ENCODE peak calls at places on chromosomes 12 and 14, in seven cellular contexts. One of them, this sample, is unnamed.

GRCh38 chr12:123142948-123143752 is 7.7 kb downstream of the PITPNM2 start:
- DNase-seq in H1: no peak
- DNase-seq in IMR-90: no peak
- DNase-seq in cardiac muscle cell: peak
- DNase-seq in tibial artery: peak
- DNase-seq in heart right ventricle: no peak
- DNase-seq in heart left ventricle: no peak
- DNase-seq in this sample: no peak

GRCh38 chr12:51950682-51951198 is 759 bp upstream of the ACVR1B start:
- DNase-seq in cardiac muscle cell: no peak
- DNase-seq in H1: no peak
- DNase-seq in heart left ventricle: no peak
- DNase-seq in IMR-90: no peak
- DNase-seq in heart right ventricle: no peak
- DNase-seq in tibial artery: no peak
- DNase-seq in this sample: no peak

GRCh38 chr14:96863986-96864330 is 66.8 kb downstream of the VRK1 start:
- DNase-seq in H1: no peak
- DNase-seq in heart right ventricle: no peak
- DNase-seq in heart left ventricle: no peak
- DNase-seq in cardiac muscle cell: no peak
- DNase-seq in tibial artery: no peak
- DNase-seq in IMR-90: no peak
- DNase-seq in this sample: no peak

GRCh38 chr14:103657466-103657865 is 28.5 kb downstream of the KLC1 start:
- DNase-seq in IMR-90: peak
- DNase-seq in H1: no peak
- DNase-seq in heart right ventricle: no peak
- DNase-seq in cardiac muscle cell: no peak
- DNase-seq in heart left ventricle: no peak
- DNase-seq in tibial artery: no peak
- DNase-seq in this sample: peak

GRCh38 chr12:81815611-81816010 is 56.5 kb upstream of the PPFIA2 start:
- DNase-seq in IMR-90: no peak
- DNase-seq in tibial artery: no peak
- DNase-seq in heart left ventricle: no peak
- DNase-seq in H1: no peak
- DNase-seq in heart right ventricle: no peak
- DNase-seq in cardiac muscle cell: no peak
- DNase-seq in this sample: no peak

GRCh38 chr12:94649349-94650142 is 811 bp downstream of the TMCC3 start:
- DNase-seq in cardiac muscle cell: peak
- DNase-seq in tibial artery: peak
- DNase-seq in IMR-90: peak
- DNase-seq in heart right ventricle: peak
- DNase-seq in heart left ventricle: peak
- DNase-seq in H1: peak
- DNase-seq in this sample: no peak

GRCh38 chr12:26848156-26848825 is 15.3 kb upstream of the ITPR2 start:
- DNase-seq in heart right ventricle: no peak
- DNase-seq in H1: no peak
- DNase-seq in heart left ventricle: no peak
- DNase-seq in IMR-90: peak
- DNase-seq in cardiac muscle cell: no peak
- DNase-seq in tibial artery: no peak
- DNase-seq in this sample: no peak

GRCh38 chr12:121223283-121223946 is 13.5 kb downstream of the P2RX4 start:
- DNase-seq in heart right ventricle: no peak
- DNase-seq in tibial artery: no peak
- DNase-seq in cardiac muscle cell: no peak
- DNase-seq in heart left ventricle: no peak
- DNase-seq in IMR-90: no peak
- DNase-seq in H1: no peak
- DNase-seq in this sample: no peak

GRCh38 chr14:90375934-90376333 is 20.9 kb upstream of the CALM1 start:
- DNase-seq in cardiac muscle cell: no peak
- DNase-seq in tibial artery: no peak
- DNase-seq in H1: no peak
- DNase-seq in IMR-90: no peak
- DNase-seq in heart right ventricle: no peak
- DNase-seq in heart left ventricle: no peak
- DNase-seq in this sample: no peak

GRCh38 chr14:42269234-42269633 is 662.6 kb downstream of the LRFN5 start:
- DNase-seq in cardiac muscle cell: no peak
- DNase-seq in tibial artery: no peak
- DNase-seq in heart left ventricle: no peak
- DNase-seq in IMR-90: no peak
- DNase-seq in H1: no peak
- DNase-seq in heart right ventricle: no peak
- DNase-seq in this sample: no peak

GRCh38 chr14:59120931-59121330 is 67.5 kb upstream of the DAAM1 start:
- DNase-seq in IMR-90: no peak
- DNase-seq in heart left ventricle: no peak
- DNase-seq in cardiac muscle cell: no peak
- DNase-seq in H1: no peak
- DNase-seq in heart right ventricle: no peak
- DNase-seq in tibial artery: no peak
- DNase-seq in this sample: no peak

GRCh38 chr12:56476972-56477432 is 8.6 kb downstream of the SPRYD4 start:
- DNase-seq in heart right ventricle: no peak
- DNase-seq in tibial artery: no peak
- DNase-seq in heart left ventricle: no peak
- DNase-seq in H1: no peak
- DNase-seq in cardiac muscle cell: no peak
- DNase-seq in IMR-90: no peak
- DNase-seq in this sample: no peak

GRCh38 chr12:56477521-56478225 is 9.3 kb downstream of the SPRYD4 start:
- DNase-seq in H1: no peak
- DNase-seq in cardiac muscle cell: no peak
- DNase-seq in heart left ventricle: no peak
- DNase-seq in IMR-90: no peak
- DNase-seq in tibial artery: no peak
- DNase-seq in heart right ventricle: no peak
- DNase-seq in this sample: no peak

GRCh38 chr12:56476143-56476542 is 7.8 kb downstream of the SPRYD4 start:
- DNase-seq in IMR-90: no peak
- DNase-seq in tibial artery: no peak
- DNase-seq in cardiac muscle cell: no peak
- DNase-seq in heart right ventricle: no peak
- DNase-seq in H1: no peak
- DNase-seq in heart left ventricle: no peak
- DNase-seq in this sample: no peak

GRCh38 chr12:56484566-56484965 is 3.4 kb downstream of the GLS2 start:
- DNase-seq in IMR-90: no peak
- DNase-seq in cardiac muscle cell: no peak
- DNase-seq in heart right ventricle: no peak
- DNase-seq in heart left ventricle: no peak
- DNase-seq in H1: no peak
- DNase-seq in tibial artery: no peak
- DNase-seq in this sample: no peak

DNA sequence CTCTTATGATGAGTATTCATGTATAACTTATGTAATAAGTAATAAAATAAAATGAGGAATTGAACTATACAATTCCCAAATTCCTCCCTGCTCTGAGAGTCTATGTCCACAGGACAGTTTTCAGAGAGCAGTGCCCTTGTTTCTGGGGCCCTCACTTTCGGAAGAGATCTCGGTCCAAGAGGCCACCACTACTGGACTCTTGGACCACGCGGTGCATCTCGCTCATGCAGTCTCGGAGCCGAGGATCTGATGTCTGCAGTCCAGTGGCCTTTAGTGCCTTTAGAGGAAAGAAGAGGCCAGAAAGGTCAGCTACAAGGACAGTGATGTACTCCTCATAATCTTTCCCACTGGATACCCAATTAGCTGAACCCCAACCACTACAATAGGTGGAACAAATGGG is 8.3 kb downstream of the GLS2 start:
- DNase-seq in H1: no peak
- DNase-seq in tibial artery: no peak
- DNase-seq in cardiac muscle cell: no peak
- DNase-seq in IMR-90: no peak
- DNase-seq in heart left ventricle: no peak
- DNase-seq in heart right ventricle: no peak
- DNase-seq in this sample: no peak
- H3K4me3 ChIP-seq in H1: no peak
- H3K4me3 ChIP-seq in tibial artery: no peak
- H3K4me3 ChIP-seq in cardiac muscle cell: no peak
- H3K4me3 ChIP-seq in IMR-90: no peak
- H3K4me3 ChIP-seq in heart left ventricle: no peak
- H3K4me3 ChIP-seq in heart right ventricle: no peak
- H3K4me3 ChIP-seq in this sample: no peak

DNA sequence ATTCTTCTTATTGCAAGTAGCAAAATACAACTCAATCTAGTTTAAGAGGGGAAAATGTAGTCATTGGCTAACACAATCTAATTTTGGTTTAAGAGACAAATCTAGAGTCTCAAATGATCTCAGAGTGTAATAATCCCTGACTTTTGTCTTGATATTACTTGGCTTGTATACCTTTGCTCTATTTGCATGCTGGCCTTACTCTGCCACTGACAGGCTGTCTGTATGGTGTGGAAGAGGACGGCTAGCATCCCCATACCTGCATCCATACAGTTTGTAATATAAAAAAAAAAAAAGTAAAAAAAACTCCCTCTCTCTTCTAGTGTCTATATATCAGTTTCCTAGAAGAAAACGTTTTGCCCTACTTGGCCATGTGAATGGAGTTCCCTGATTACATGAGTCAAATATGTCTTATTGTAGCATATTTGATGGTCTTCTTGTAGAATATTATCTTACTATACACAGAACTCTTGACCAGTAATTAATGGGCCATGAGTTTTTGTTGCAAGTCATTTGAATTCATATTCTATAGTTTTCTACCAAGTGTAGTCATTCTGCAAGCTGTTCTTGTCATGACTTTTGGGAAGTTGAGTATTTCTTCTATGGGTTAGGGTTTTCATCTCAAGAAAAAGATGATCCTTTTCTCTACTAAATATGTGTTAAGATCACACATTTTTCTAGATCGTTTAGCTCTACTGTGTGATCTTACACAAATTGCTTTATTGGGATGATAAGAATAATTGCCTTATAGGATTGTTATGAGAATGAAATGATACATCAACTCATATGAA is 8.2 kb downstream of the HIF1A start:
- DNase-seq in heart right ventricle: no peak
- DNase-seq in tibial artery: no peak
- DNase-seq in heart left ventricle: no peak
- DNase-seq in IMR-90: no peak
- DNase-seq in H1: no peak
- DNase-seq in cardiac muscle cell: no peak
- DNase-seq in this sample: no peak
- H3K27ac ChIP-seq in heart right ventricle: no peak
- H3K27ac ChIP-seq in tibial artery: no peak
- H3K27ac ChIP-seq in heart left ventricle: no peak
- H3K27ac ChIP-seq in IMR-90: no peak
- H3K27ac ChIP-seq in H1: no peak
- H3K27ac ChIP-seq in cardiac muscle cell: peak
- H3K27ac ChIP-seq in this sample: no peak

GRCh38 chr12:104643921-104644669 is 187.3 kb downstream of the CHST11 start:
- DNase-seq in IMR-90: no peak
- DNase-seq in cardiac muscle cell: no peak
- DNase-seq in H1: no peak
- DNase-seq in heart left ventricle: no peak
- DNase-seq in tibial artery: no peak
- DNase-seq in heart right ventricle: no peak
- DNase-seq in this sample: no peak

GRCh38 chr12:104638218-104638617 is 181.5 kb downstream of the CHST11 start:
- DNase-seq in H1: no peak
- DNase-seq in cardiac muscle cell: no peak
- DNase-seq in heart right ventricle: no peak
- DNase-seq in heart left ventricle: no peak
- DNase-seq in IMR-90: no peak
- DNase-seq in tibial artery: no peak
- DNase-seq in this sample: no peak

GRCh38 chr12:104643093-104643646 is 186.4 kb downstream of the CHST11 start:
- DNase-seq in heart right ventricle: no peak
- DNase-seq in IMR-90: no peak
- DNase-seq in heart left ventricle: no peak
- DNase-seq in cardiac muscle cell: no peak
- DNase-seq in H1: no peak
- DNase-seq in tibial artery: no peak
- DNase-seq in this sample: no peak

GRCh38 chr12:104638760-104639319 is 182.1 kb downstream of the CHST11 start:
- DNase-seq in cardiac muscle cell: no peak
- DNase-seq in IMR-90: no peak
- DNase-seq in heart left ventricle: no peak
- DNase-seq in heart right ventricle: peak
- DNase-seq in tibial artery: no peak
- DNase-seq in H1: no peak
- DNase-seq in this sample: no peak

GRCh38 chr12:104641862-104642261 is 185.1 kb downstream of the CHST11 start:
- DNase-seq in IMR-90: no peak
- DNase-seq in heart right ventricle: no peak
- DNase-seq in H1: no peak
- DNase-seq in cardiac muscle cell: no peak
- DNase-seq in tibial artery: no peak
- DNase-seq in heart left ventricle: no peak
- DNase-seq in this sample: no peak
- TF ChIP-seq CTCF in IMR-90: no peak
- TF ChIP-seq CTCF in heart right ventricle: no peak
- TF ChIP-seq CTCF in H1: no peak
- TF ChIP-seq CTCF in cardiac muscle cell: no peak
- TF ChIP-seq CTCF in tibial artery: no peak
- TF ChIP-seq CTCF in heart left ventricle: no peak
- TF ChIP-seq CTCF in this sample: no peak

GRCh38 chr14:95316826-95317225 is 2.9 kb downstream of the CLMN start:
- DNase-seq in heart right ventricle: no peak
- DNase-seq in tibial artery: no peak
- DNase-seq in cardiac muscle cell: no peak
- DNase-seq in H1: no peak
- DNase-seq in IMR-90: no peak
- DNase-seq in heart left ventricle: no peak
- DNase-seq in this sample: no peak

GRCh38 chr14:95318870-95319311 is 817 bp downstream of the CLMN start:
- DNase-seq in tibial artery: no peak
- DNase-seq in heart right ventricle: no peak
- DNase-seq in heart left ventricle: no peak
- DNase-seq in IMR-90: no peak
- DNase-seq in cardiac muscle cell: no peak
- DNase-seq in H1: no peak
- DNase-seq in this sample: no peak

GRCh38 chr14:95319312-95320075 is at the start of gene CLMN:
- DNase-seq in cardiac muscle cell: peak
- DNase-seq in H1: peak
- DNase-seq in heart right ventricle: peak
- DNase-seq in heart left ventricle: no peak
- DNase-seq in tibial artery: no peak
- DNase-seq in IMR-90: peak
- DNase-seq in this sample: no peak

GRCh38 chr14:95317817-95318343 is 1.8 kb downstream of the CLMN start:
- DNase-seq in H1: no peak
- DNase-seq in cardiac muscle cell: no peak
- DNase-seq in heart right ventricle: no peak
- DNase-seq in heart left ventricle: no peak
- DNase-seq in IMR-90: no peak
- DNase-seq in tibial artery: no peak
- DNase-seq in this sample: no peak

DNA sequence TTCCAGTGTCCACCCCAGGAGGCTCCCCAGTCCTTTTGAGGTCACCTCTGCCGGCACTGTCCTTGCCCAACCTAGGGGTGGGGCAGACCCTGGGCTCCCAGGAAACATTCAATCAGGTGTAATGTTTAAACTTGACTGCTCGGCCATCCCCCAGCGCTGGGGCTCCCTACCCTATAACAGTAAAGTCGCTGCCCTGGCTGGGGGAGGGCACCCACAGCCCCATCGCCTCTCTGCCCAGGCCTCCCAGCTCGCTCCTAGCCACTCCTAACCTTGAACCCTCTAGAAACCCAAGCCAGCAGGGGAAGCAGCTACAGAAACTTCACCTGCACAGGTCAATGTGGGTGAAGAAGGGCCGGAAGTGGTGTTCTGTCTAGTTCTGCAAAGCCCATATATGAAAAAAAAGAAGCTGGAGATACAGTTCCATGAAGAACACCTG is 1.3 kb downstream of the CLMN start:
- DNase-seq in heart left ventricle: no peak
- DNase-seq in IMR-90: no peak
- DNase-seq in tibial artery: no peak
- DNase-seq in H1: no peak
- DNase-seq in cardiac muscle cell: no peak
- DNase-seq in heart right ventricle: no peak
- DNase-seq in this sample: no peak
- H3K4me3 ChIP-seq in heart left ventricle: peak
- H3K4me3 ChIP-seq in IMR-90: no peak
- H3K4me3 ChIP-seq in tibial artery: peak
- H3K4me3 ChIP-seq in H1: no peak
- H3K4me3 ChIP-seq in cardiac muscle cell: no peak
- H3K4me3 ChIP-seq in heart right ventricle: peak
- H3K4me3 ChIP-seq in this sample: no peak